ENCODE peak calls at places on chromosomes 5 and 9, in four cellular contexts. One of them, this sample, is unnamed.

GRCh38 chr5:1446602-1447343 is 1.5 kb upstream of the SLC6A3 start:
- DNase-seq in OCI-LY7: no peak
- DNase-seq in endodermal cell: peak; percentile 38
- DNase-seq in PC-3: no peak
- DNase-seq in this sample: no peak

GRCh38 chr9:545480-545879 is 296.0 kb upstream of the DMRT1 start:
- DNase-seq in PC-3: no peak
- DNase-seq in endodermal cell: no peak
- DNase-seq in OCI-LY7: no peak
- DNase-seq in this sample: no peak

GRCh38 chr5:131671994-131672655 is 37.1 kb upstream of the RAPGEF6 start:
- DNase-seq in OCI-LY7: no peak
- DNase-seq in PC-3: peak; percentile 5
- DNase-seq in endodermal cell: no peak
- DNase-seq in this sample: peak; percentile 72

GRCh38 chr9:31119882-31120481 is 1264.5 kb upstream of the ACO1 start:
- DNase-seq in PC-3: peak; percentile 32
- DNase-seq in endodermal cell: peak; percentile 58
- DNase-seq in OCI-LY7: peak; percentile 34
- DNase-seq in this sample: peak; percentile 2

GRCh38 chr9:37218800-37219425 is 98.5 kb downstream of the ZCCHC7 start:
- DNase-seq in OCI-LY7: no peak
- DNase-seq in endodermal cell: no peak
- DNase-seq in PC-3: no peak
- DNase-seq in this sample: no peak

GRCh38 chr9:68878450-68878849 is 135.5 kb downstream of the PRKACG start:
- DNase-seq in endodermal cell: no peak
- DNase-seq in OCI-LY7: no peak
- DNase-seq in PC-3: no peak
- DNase-seq in this sample: no peak

GRCh38 chr9:32863291-32863690 is 80.0 kb downstream of the TMEM215 start:
- DNase-seq in endodermal cell: no peak
- DNase-seq in PC-3: no peak
- DNase-seq in OCI-LY7: no peak
- DNase-seq in this sample: no peak

GRCh38 chr5:102651466-102651865 is 103.6 kb upstream of the PAM start:
- DNase-seq in PC-3: peak; percentile 83
- DNase-seq in OCI-LY7: no peak
- DNase-seq in endodermal cell: no peak
- DNase-seq in this sample: no peak

GRCh38 chr5:172758077-172758835 is 12.7 kb downstream of the DUSP1 start:
- DNase-seq in OCI-LY7: no peak
- DNase-seq in endodermal cell: peak; percentile 87
- DNase-seq in PC-3: peak; percentile 73
- DNase-seq in this sample: peak; percentile 97

GRCh38 chr5:54551906-54552305 is 34.3 kb downstream of the SNX18 start:
- DNase-seq in OCI-LY7: no peak
- DNase-seq in PC-3: no peak
- DNase-seq in endodermal cell: no peak
- DNase-seq in this sample: no peak

GRCh38 chr5:124410539-124410938 is 335.9 kb downstream of the ZNF608 start:
- DNase-seq in endodermal cell: no peak
- DNase-seq in OCI-LY7: peak; percentile 73
- DNase-seq in PC-3: no peak
- DNase-seq in this sample: no peak

GRCh38 chr5:172825610-172826204 is 8.3 kb upstream of the ERGIC1 start:
- DNase-seq in PC-3: no peak
- DNase-seq in OCI-LY7: no peak
- DNase-seq in endodermal cell: no peak
- DNase-seq in this sample: no peak

GRCh38 chr9:124448019-124448418 is 2.2 kb upstream of the ADGRD2 start:
- DNase-seq in PC-3: no peak
- DNase-seq in OCI-LY7: no peak
- DNase-seq in endodermal cell: no peak
- DNase-seq in this sample: no peak

GRCh38 chr9:14314929-14315753 is 1.2 kb upstream of the NFIB start:
- DNase-seq in endodermal cell: peak; percentile 87
- DNase-seq in PC-3: peak; percentile 85
- DNase-seq in OCI-LY7: peak; percentile 64
- DNase-seq in this sample: peak; percentile 78

GRCh38 chr5:124670672-124671592 is 75.5 kb downstream of the ZNF608 start:
- DNase-seq in OCI-LY7: no peak
- DNase-seq in PC-3: no peak
- DNase-seq in endodermal cell: no peak
- DNase-seq in this sample: no peak

GRCh38 chr9:127519301-127520166 is 68.2 kb downstream of the LRSAM1 start:
- DNase-seq in OCI-LY7: no peak
- DNase-seq in endodermal cell: peak; percentile 69
- DNase-seq in PC-3: peak; percentile 96
- DNase-seq in this sample: peak; percentile 98

GRCh38 chr5:77155179-77155839 is 55.2 kb upstream of the PDE8B start:
- DNase-seq in endodermal cell: no peak
- DNase-seq in OCI-LY7: no peak
- DNase-seq in PC-3: no peak
- DNase-seq in this sample: no peak

GRCh38 chr5:27876071-27876470 is 837.7 kb upstream of the CDH9 start:
- DNase-seq in PC-3: no peak
- DNase-seq in OCI-LY7: no peak
- DNase-seq in endodermal cell: no peak
- DNase-seq in this sample: no peak

GRCh38 chr9:88534456-88535225 is at the start of gene NXNL2:
- DNase-seq in OCI-LY7: no peak
- DNase-seq in PC-3: peak; percentile 76
- DNase-seq in endodermal cell: peak; percentile 96
- DNase-seq in this sample: peak; percentile 83

GRCh38 chr5:175235251-175235963 is 208.6 kb downstream of the DRD1 start:
- DNase-seq in PC-3: no peak
- DNase-seq in OCI-LY7: no peak
- DNase-seq in endodermal cell: no peak
- DNase-seq in this sample: no peak

GRCh38 chr9:72524820-72525539 is 3.6 kb downstream of the TMC1 start:
- DNase-seq in PC-3: peak; percentile 94
- DNase-seq in OCI-LY7: no peak
- DNase-seq in endodermal cell: peak; percentile 67
- DNase-seq in this sample: peak; percentile 97

GRCh38 chr5:92332039-92332438 is 948.9 kb upstream of the ARRDC3 start:
- DNase-seq in endodermal cell: no peak
- DNase-seq in PC-3: peak; percentile 47
- DNase-seq in OCI-LY7: no peak
- DNase-seq in this sample: no peak

GRCh38 chr5:62504129-62504528 is 74.5 kb upstream of the LRRC70 start:
- DNase-seq in OCI-LY7: no peak
- DNase-seq in PC-3: no peak
- DNase-seq in endodermal cell: no peak
- DNase-seq in this sample: no peak

GRCh38 chr9:72952914-72953313 is at the start of gene ALDH1A1:
- DNase-seq in endodermal cell: no peak
- DNase-seq in OCI-LY7: peak; percentile 4
- DNase-seq in PC-3: no peak
- DNase-seq in this sample: no peak

GRCh38 chr5:124162782-124163532 is 583.5 kb downstream of the ZNF608 start:
- DNase-seq in endodermal cell: no peak
- DNase-seq in PC-3: peak; percentile 58
- DNase-seq in OCI-LY7: peak; percentile 72
- DNase-seq in this sample: peak; percentile 27

GRCh38 chr9:16825971-16826370 is 44.5 kb downstream of the BNC2 start:
- DNase-seq in PC-3: peak; percentile 20
- DNase-seq in endodermal cell: no peak
- DNase-seq in OCI-LY7: no peak
- DNase-seq in this sample: peak; percentile 72

GRCh38 chr5:180811012-180811622 is 8.5 kb upstream of the MGAT1 start:
- DNase-seq in endodermal cell: no peak
- DNase-seq in PC-3: no peak
- DNase-seq in OCI-LY7: no peak
- DNase-seq in this sample: no peak

GRCh38 chr5:63141582-63141981 is 563.0 kb downstream of the LRRC70 start:
- DNase-seq in PC-3: no peak
- DNase-seq in endodermal cell: no peak
- DNase-seq in OCI-LY7: no peak
- DNase-seq in this sample: no peak

GRCh38 chr9:113548221-113549041 is 84.9 kb downstream of the RGS3 start:
- DNase-seq in endodermal cell: peak; percentile 63
- DNase-seq in OCI-LY7: peak; percentile 22
- DNase-seq in PC-3: no peak
- DNase-seq in this sample: peak; percentile 30

GRCh38 chr5:155727512-155728145 is 599.3 kb upstream of the SGCD start:
- DNase-seq in endodermal cell: peak; percentile 65
- DNase-seq in OCI-LY7: no peak
- DNase-seq in PC-3: no peak
- DNase-seq in this sample: no peak

GRCh38 chr9:2583308-2584013 is 38.1 kb upstream of the VLDLR start:
- DNase-seq in endodermal cell: no peak
- DNase-seq in PC-3: peak; percentile 46
- DNase-seq in OCI-LY7: no peak
- DNase-seq in this sample: no peak

GRCh38 chr9:89956331-89956730 is 351.5 kb downstream of the GADD45G start:
- DNase-seq in PC-3: no peak
- DNase-seq in OCI-LY7: no peak
- DNase-seq in endodermal cell: no peak
- DNase-seq in this sample: no peak

GRCh38 chr5:31453522-31453921 is 78.4 kb downstream of the DROSHA start:
- DNase-seq in endodermal cell: no peak
- DNase-seq in PC-3: no peak
- DNase-seq in OCI-LY7: no peak
- DNase-seq in this sample: no peak

GRCh38 chr9:108634164-108634563 is 221.6 kb downstream of the ACTL7B start:
- DNase-seq in PC-3: peak; percentile 37
- DNase-seq in endodermal cell: no peak
- DNase-seq in OCI-LY7: no peak
- DNase-seq in this sample: no peak

GRCh38 chr9:89686134-89686533 is 81.3 kb downstream of the GADD45G start:
- DNase-seq in endodermal cell: no peak
- DNase-seq in OCI-LY7: no peak
- DNase-seq in PC-3: no peak
- DNase-seq in this sample: no peak

GRCh38 chr5:97142521-97143254 is at the start of gene LIX1:
- DNase-seq in PC-3: peak; percentile 63
- DNase-seq in OCI-LY7: peak; percentile 75
- DNase-seq in endodermal cell: peak; percentile 90
- DNase-seq in this sample: peak; percentile 47

GRCh38 chr5:133219296-133219695 is 167.5 kb downstream of the HSPA4 start:
- DNase-seq in endodermal cell: peak; percentile 39
- DNase-seq in PC-3: no peak
- DNase-seq in OCI-LY7: no peak
- DNase-seq in this sample: no peak
- TF ChIP-seq CTCF in endodermal cell: peak; percentile 30
- TF ChIP-seq CTCF in PC-3: no peak
- TF ChIP-seq CTCF in OCI-LY7: peak; percentile 16
- TF ChIP-seq CTCF in this sample: no peak

GRCh38 chr5:134226441-134227192 is 744 bp upstream of the PPP2CA start:
- DNase-seq in OCI-LY7: no peak
- DNase-seq in PC-3: no peak
- DNase-seq in endodermal cell: no peak
- DNase-seq in this sample: no peak

GRCh38 chr5:134228624-134229023 is 2.8 kb upstream of the PPP2CA start:
- DNase-seq in PC-3: no peak
- DNase-seq in OCI-LY7: no peak
- DNase-seq in endodermal cell: no peak
- DNase-seq in this sample: no peak

GRCh38 chr5:134227786-134228185 is 1.9 kb upstream of the PPP2CA start:
- DNase-seq in PC-3: no peak
- DNase-seq in OCI-LY7: no peak
- DNase-seq in endodermal cell: no peak
- DNase-seq in this sample: no peak

GRCh38 chr5:134225780-134226440 is at the start of gene PPP2CA:
- DNase-seq in OCI-LY7: peak; percentile 96
- DNase-seq in endodermal cell: peak; percentile 100
- DNase-seq in PC-3: peak; percentile 95
- DNase-seq in this sample: peak; percentile 98

DNA sequence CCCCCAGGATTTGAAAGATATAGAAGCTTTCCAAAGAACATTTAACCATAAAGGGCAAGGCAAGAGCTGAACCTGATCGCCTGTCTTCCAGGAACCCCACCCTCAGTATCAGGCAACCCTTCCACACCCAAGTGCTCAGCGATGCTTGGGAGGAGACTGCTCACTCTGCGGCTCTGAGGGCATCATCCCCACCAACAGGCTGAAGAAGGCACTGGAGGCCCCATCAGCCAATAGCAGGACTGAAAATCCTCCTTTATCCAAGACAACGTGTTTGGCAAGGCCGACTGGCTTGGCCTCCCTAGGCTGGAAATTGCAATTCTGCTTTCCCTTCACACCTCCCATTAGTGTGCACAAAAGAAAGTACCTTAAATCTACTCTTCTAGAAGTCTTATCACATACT is 1.4 kb upstream of the PPP2CA start:
- DNase-seq in endodermal cell: peak; percentile 83
- DNase-seq in PC-3: no peak
- DNase-seq in OCI-LY7: peak; percentile 30
- DNase-seq in this sample: no peak
- H3K27ac ChIP-seq in endodermal cell: no peak overlapping the region
- H3K27ac ChIP-seq in PC-3: no peak overlapping the region
- H3K27ac ChIP-seq in OCI-LY7: peak overlapping the region; percentile 88
- H3K27ac ChIP-seq in this sample: no peak overlapping the region

GRCh38 chr5:38321978-38322377 is 63.6 kb downstream of the EGFLAM start:
- DNase-seq in endodermal cell: no peak
- DNase-seq in PC-3: no peak
- DNase-seq in OCI-LY7: no peak
- DNase-seq in this sample: no peak
- TF ChIP-seq CTCF in endodermal cell: no peak
- TF ChIP-seq CTCF in PC-3: no peak
- TF ChIP-seq CTCF in OCI-LY7: no peak
- TF ChIP-seq CTCF in this sample: no peak

DNA sequence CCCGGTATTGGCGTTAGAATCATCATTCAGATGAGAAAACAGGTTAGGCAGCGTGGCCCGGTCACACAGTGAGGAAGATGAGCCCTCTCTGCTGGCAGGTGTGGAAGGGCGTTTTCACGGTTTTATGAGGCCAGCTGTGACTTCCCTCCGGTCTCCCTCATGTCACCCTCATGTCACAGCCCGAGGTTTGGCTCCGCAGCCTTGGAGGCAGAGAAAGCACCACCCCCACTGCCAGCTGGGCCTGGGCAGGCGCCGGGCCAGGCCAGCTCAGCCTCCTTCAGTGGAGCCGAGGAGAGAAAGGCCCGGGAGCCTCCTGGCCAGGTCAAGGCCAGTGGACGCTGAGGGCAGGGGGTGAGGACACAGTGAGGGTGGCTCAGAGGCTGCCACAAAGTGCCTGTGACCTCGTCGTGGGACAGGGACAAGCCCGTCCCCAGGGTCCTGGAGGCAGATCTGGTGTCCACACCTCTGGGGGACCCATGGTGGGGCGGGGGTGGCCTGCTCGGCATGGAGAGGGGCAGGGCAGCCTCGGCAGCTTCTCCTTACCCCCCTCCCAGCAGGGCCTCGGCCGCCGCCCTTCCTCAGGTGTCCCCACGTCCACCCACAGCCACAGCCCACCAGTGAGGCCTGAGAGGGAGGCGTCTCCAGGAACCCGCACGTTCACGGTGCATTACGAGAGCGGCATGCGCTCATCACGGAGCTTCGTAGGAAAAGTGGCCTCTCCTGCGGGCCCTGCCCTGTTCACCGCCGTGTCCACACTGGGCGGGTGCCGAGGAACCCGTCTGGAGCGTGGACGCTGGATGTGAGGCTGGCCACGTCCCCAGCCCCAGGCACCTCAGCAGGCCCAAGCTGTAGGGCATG is 32.2 kb downstream of the EXD3 start:
- DNase-seq in OCI-LY7: no peak
- DNase-seq in PC-3: peak; percentile 31
- DNase-seq in endodermal cell: no peak
- DNase-seq in this sample: no peak
- H3K27ac ChIP-seq in OCI-LY7: no peak overlapping the region
- H3K27ac ChIP-seq in PC-3: no peak overlapping the region
- H3K27ac ChIP-seq in endodermal cell: peak overlapping the region; percentile 2
- H3K27ac ChIP-seq in this sample: no peak overlapping the region

GRCh38 chr9:18596920-18597319 is 123.0 kb downstream of the ADAMTSL1 start:
- DNase-seq in OCI-LY7: no peak
- DNase-seq in PC-3: peak; percentile 56
- DNase-seq in endodermal cell: no peak
- DNase-seq in this sample: no peak
- TF ChIP-seq CTCF in OCI-LY7: no peak
- TF ChIP-seq CTCF in PC-3: no peak
- TF ChIP-seq CTCF in endodermal cell: no peak
- TF ChIP-seq CTCF in this sample: no peak